ENCODE peak calls at places on chromosomes 12 and 14, in ten cellular contexts. L, Z, A, S, B, P, U, N, G and J are unnamed samples.

GRCh38 chr12:105922670-105923102 is 216.1 kb downstream of the NUAK1 start:
- DNase-seq in L (peak), Z (no peak), A (no peak), S (no peak), B (no peak), P (peak), U (peak), N (no peak), G (no peak), J (no peak)

GRCh38 chr12:26121323-26121740 is 3.5 kb downstream of the BHLHE41 start:
- DNase-seq in L (no peak), Z (no peak), A (no peak), S (no peak), B (peak), P (no peak), U (no peak), N (no peak), G (no peak), J (no peak)

GRCh38 chr14:96582995-96583394 is 80.8 kb downstream of the PAPOLA start:
- DNase-seq in L (no peak), Z (no peak), A (no peak), S (no peak), B (no peak), P (peak), U (no peak), N (no peak), G (no peak), J (no peak)

GRCh38 chr12:104672501-104673265 is 215.9 kb downstream of the CHST11 start:
- DNase-seq in L (peak), Z (no peak), A (peak), S (no peak), B (peak), P (no peak), U (peak), N (peak), G (no peak), J (no peak)

GRCh38 chr14:22769369-22769768 is 2.9 kb downstream of the OXA1L start:
- DNase-seq in L (no peak), Z (no peak), A (no peak), S (no peak), B (no peak), P (no peak), U (no peak), N (no peak), G (no peak), J (no peak)

GRCh38 chr14:69945905-69946304 is 66.7 kb downstream of the SMOC1 start:
- DNase-seq in L (no peak), Z (no peak), A (no peak), S (no peak), B (no peak), P (peak), U (no peak), N (no peak), G (no peak), J (no peak)

GRCh38 chr12:14729586-14729985 is 33.2 kb upstream of the GUCY2C start:
- DNase-seq in L (no peak), Z (no peak), A (no peak), S (no peak), B (no peak), P (no peak), U (no peak), N (no peak), G (no peak), J (no peak)

GRCh38 chr12:46675736-46676135 is 150.1 kb downstream of the SLC38A4 start:
- DNase-seq in L (peak), Z (no peak), A (peak), S (no peak), B (no peak), P (peak), U (peak), N (no peak), G (no peak), J (no peak)